ENCODE peak calls at places on chromosomes 4 and X, in ten cellular contexts. H is SW480, K is cardiac fibroblast, C is mesothelial cell of epicardium, E is GM03348, S is DMS153, R is fibroblast of pulmonary artery, Q is NCI-H69, J is GM04504, P is RPMI7951. V is an unnamed sample.

GRCh38 chrX:120653000-120653399 is 23.1 kb upstream of the C1GALT1C1 start:
- DNase-seq in R (no peak), H (no peak), Q (peak), J (no peak), S (no peak), P (no peak), K (no peak), E (no peak), C (no peak), V (no peak)

GRCh38 chr4:152780267-152780811 is 585 bp downstream of the ARFIP1 start:
- DNase-seq in Q (peak), S (no peak), H (peak), C (no peak), R (peak), J (peak), K (peak), E (peak), P (peak), V (no peak)

GRCh38 chr4:75432683-75433082 is 81.5 kb downstream of the RCHY1 start:
- DNase-seq in K (peak), E (peak), R (peak), C (no peak), P (peak), S (no peak), J (no peak), H (peak), Q (peak), V (no peak)

GRCh38 chr4:52103314-52103713 is 52.2 kb downstream of the SPATA18 start:
- DNase-seq in K (peak), P (no peak), C (no peak), S (no peak), J (no peak), R (peak), Q (peak), E (peak), H (peak), V (no peak)

GRCh38 chr4:68361146-68361589 is 11.3 kb upstream of the YTHDC1 start:
- DNase-seq in K (peak), Q (no peak), J (peak), C (no peak), S (no peak), H (peak), P (peak), R (peak), E (peak), V (peak)

GRCh38 chrX:9611436-9612145 is 146.7 kb downstream of the TBL1X start:
- DNase-seq in E (no peak), C (no peak), K (no peak), J (no peak), P (peak), S (no peak), H (no peak), Q (peak), R (no peak), V (no peak)

GRCh38 chr4:123869517-123870282 is 473.1 kb downstream of the SPRY1 start:
- DNase-seq in P (no peak), C (no peak), Q (peak), J (no peak), E (no peak), S (peak), H (no peak), R (no peak), K (no peak), V (no peak)

GRCh38 chr4:157079441-157079840 is 3.5 kb downstream of the GLRB start:
- DNase-seq in H (no peak), S (no peak), K (no peak), J (no peak), P (no peak), C (no peak), Q (no peak), R (no peak), E (no peak), V (no peak)

GRCh38 chrX:47297874-47298273 is 65.1 kb downstream of the USP11 start:
- DNase-seq in P (no peak), H (no peak), Q (no peak), K (no peak), R (no peak), J (no peak), S (no peak), C (no peak), E (no peak), V (peak)